ENCODE peak calls at places on chromosome 16, in six cellular contexts. Z is midbrain; I is stimulated activated naive CD4-positive, alpha-beta T cell; E is ELR; K is C1 segment of cervical spinal cord; O is HEK293T. L is an unnamed sample.

GRCh38 chr16:68076560-68076959 is 8.6 kb upstream of the NFATC3 start:
- DNase-seq in Z (no peak), I (no peak), E (no peak), K (no peak), O (no peak), L (no peak)

GRCh38 chr16:64051826-64052225 is 1070.0 kb downstream of the CDH11 start:
- DNase-seq in Z (no peak), I (no peak), E (peak; percentile 0), K (no peak), O (no peak), L (no peak)

GRCh38 chr16:85220125-85220839 is 108.0 kb upstream of the CIBAR2 start:
- DNase-seq in Z (peak; percentile 77), I (no peak), E (peak; percentile 40), K (peak; percentile 17), O (peak; percentile 57), L (peak; percentile 87)

GRCh38 chr16:84773312-84773711 is 46.5 kb upstream of the CRISPLD2 start:
- DNase-seq in Z (no peak), I (no peak), E (no peak), K (no peak), O (no peak), L (no peak)

GRCh38 chr16:46789499-46790414 is 41.2 kb downstream of the C16orf87 start:
- DNase-seq in Z (peak; percentile 30), I (peak; percentile 73), E (peak; percentile 57), K (peak; percentile 17), O (peak; percentile 83), L (peak; percentile 95)

GRCh38 chr16:84334482-84334881 is 33.9 kb upstream of the ATP2C2 start:
- DNase-seq in Z (no peak), I (no peak), E (no peak), K (no peak), O (no peak), L (no peak)

GRCh38 chr16:9976641-9977040 is 205.6 kb downstream of the GRIN2A start:
- DNase-seq in Z (peak; percentile 88), I (no peak), E (no peak), K (peak; percentile 50), O (no peak), L (no peak)

GRCh38 chr16:15572329-15573001 is 70.5 kb downstream of the MARF1 start:
- DNase-seq in Z (no peak), I (no peak), E (no peak), K (no peak), O (no peak), L (no peak)

GRCh38 chr16:29674188-29674587 is 4.8 kb upstream of the QPRT start:
- DNase-seq in Z (peak; percentile 81), I (no peak), E (no peak), K (peak; percentile 60), O (no peak), L (no peak)

GRCh38 chr16:54443839-54444238 is 157.3 kb upstream of the IRX3 start:
- DNase-seq in Z (no peak), I (no peak), E (no peak), K (no peak), O (no peak), L (no peak)

GRCh38 chr16:2853531-2854073 is 4.4 kb downstream of the PRSS22 start:
- DNase-seq in Z (no peak), I (no peak), E (no peak), K (no peak), O (no peak), L (peak; percentile 51)

GRCh38 chr16:54912720-54913119 is 17.9 kb upstream of the IRX5 start:
- DNase-seq in Z (no peak), I (no peak), E (no peak), K (no peak), O (no peak), L (no peak)

GRCh38 chr16:21001262-21001661 is 100.7 kb downstream of the LYRM1 start:
- DNase-seq in Z (no peak), I (no peak), E (peak; percentile 49), K (no peak), O (peak; percentile 36), L (no peak)

GRCh38 chr16:89482087-89482823 is 8.1 kb downstream of the ANKRD11 start:
- DNase-seq in Z (no peak), I (no peak), E (no peak), K (no peak), O (no peak), L (no peak)

GRCh38 chr16:87924937-87925670 is 11.2 kb downstream of the CA5A start:
- DNase-seq in Z (no peak), I (no peak), E (no peak), K (no peak), O (no peak), L (no peak)

GRCh38 chr16:69329369-69330285 is 761 bp downstream of the PDF start:
- DNase-seq in Z (no peak), I (peak; percentile 39), E (peak; percentile 52), K (no peak), O (no peak), L (peak; percentile 76)

GRCh38 chr16:21256636-21257035 is 21.5 kb downstream of the CRYM start:
- DNase-seq in Z (no peak), I (no peak), E (no peak), K (no peak), O (no peak), L (no peak)

GRCh38 chr16:58198022-58198683 is at the start of gene CSNK2A2:
- DNase-seq in Z (peak; percentile 72), I (peak; percentile 55), E (peak; percentile 81), K (no peak), O (peak; percentile 93), L (peak; percentile 77)

GRCh38 chr16:65319621-65320231 is 197.9 kb upstream of the CDH11 start:
- DNase-seq in Z (no peak), I (no peak), E (no peak), K (no peak), O (no peak), L (no peak)

GRCh38 chr16:57946181-57946801 is 24.6 kb downstream of the CNGB1 start:
- DNase-seq in Z (no peak), I (no peak), E (no peak), K (no peak), O (no peak), L (no peak)

GRCh38 chr16:48041861-48042435 is 113.8 kb downstream of the ABCC12 start:
- DNase-seq in Z (no peak), I (no peak), E (no peak), K (no peak), O (peak; percentile 20), L (no peak)

GRCh38 chr16:74740795-74741304 is 33.8 kb downstream of the FA2H start:
- DNase-seq in Z (peak; percentile 82), I (no peak), E (no peak), K (peak; percentile 69), O (no peak), L (no peak)

GRCh38 chr16:66274335-66275110 is 92.0 kb upstream of the CDH5 start:
- DNase-seq in Z (no peak), I (no peak), E (peak; percentile 53), K (no peak), O (no peak), L (no peak)

GRCh38 chr16:24729967-24730815 is 740 bp downstream of the TNRC6A start:
- DNase-seq in Z (peak; percentile 35), I (peak; percentile 36), E (peak; percentile 53), K (no peak), O (peak; percentile 56), L (no peak)

GRCh38 chr16:72234372-72234771 is 62.4 kb upstream of the PMFBP1 start:
- DNase-seq in Z (no peak), I (no peak), E (no peak), K (no peak), O (no peak), L (no peak)

L was measured in cardiac septum.